ENCODE peak calls at places on chromosomes 6 and 20, in four cellular contexts. L, Q, X and A are unnamed samples.

GRCh38 chr6:125947581-125947980 is 9.0 kb upstream of the HINT3 start:
- DNase-seq in L (no peak), Q (no peak), X (no peak), A (no peak)

GRCh38 chr20:17619351-17620093 is 49.6 kb downstream of the DSTN start:
- DNase-seq in L (no peak), Q (no peak), X (no peak), A (no peak)

GRCh38 chr20:10986586-10986985 is 312.8 kb upstream of the JAG1 start:
- DNase-seq in L (no peak), Q (no peak), X (no peak), A (no peak)

GRCh38 chr20:8860011-8860495 is 208.8 kb upstream of the PLCB4 start:
- DNase-seq in L (no peak), Q (no peak), X (no peak), A (no peak)

GRCh38 chr6:101392561-101393230 is 812 bp upstream of the GRIK2 start:
- DNase-seq in L (no peak), Q (no peak), X (no peak), A (no peak)

GRCh38 chr20:61450549-61450948 is 198.5 kb downstream of the CDH4 start:
- DNase-seq in L (no peak), Q (no peak), X (no peak), A (no peak)

GRCh38 chr6:33187809-33188208 is 4.5 kb downstream of the COL11A2 start:
- DNase-seq in L (no peak), Q (no peak), X (no peak), A (no peak)

GRCh38 chr6:25962368-25963127 is at the start of gene TRIM38:
- DNase-seq in L (peak), Q (no peak), X (peak), A (no peak)

GRCh38 chr20:44616604-44616964 is 34.2 kb downstream of the PKIG start:
- DNase-seq in L (no peak), Q (no peak), X (no peak), A (no peak)

GRCh38 chr6:141562801-141563763 is 569.6 kb upstream of the GJE1 start:
- DNase-seq in L (peak), Q (no peak), X (peak), A (peak)

GRCh38 chr20:32516985-32517873 is 67.9 kb downstream of the NOL4L start:
- DNase-seq in L (no peak), Q (no peak), X (no peak), A (no peak)

GRCh38 chr6:139027620-139028182 is 844 bp upstream of the ABRACL start:
- DNase-seq in L (no peak), Q (no peak), X (peak), A (no peak)

GRCh38 chr6:4460595-4461475 is 315.4 kb upstream of the CDYL start:
- DNase-seq in L (no peak), Q (no peak), X (no peak), A (no peak)

GRCh38 chr20:34066476-34067090 is 45.5 kb downstream of the EIF2S2 start:
- DNase-seq in L (no peak), Q (no peak), X (no peak), A (no peak)

GRCh38 chr6:72365773-72366172 is 256.1 kb upstream of the KCNQ5 start:
- DNase-seq in L (no peak), Q (no peak), X (no peak), A (no peak)

GRCh38 chr20:1266167-1266973 is at the start of gene SNPH:
- DNase-seq in L (no peak), Q (peak), X (no peak), A (peak)

GRCh38 chr6:31871068-31871659 is 7.6 kb downstream of the SLC44A4 start:
- DNase-seq in L (no peak), Q (no peak), X (no peak), A (no peak)

GRCh38 chr20:61948586-61949362 is 116.9 kb downstream of the TAF4 start:
- DNase-seq in L (no peak), Q (no peak), X (no peak), A (no peak)

GRCh38 chr6:5271926-5272325 is 10.6 kb downstream of the FARS2 start:
- DNase-seq in L (no peak), Q (no peak), X (no peak), A (no peak)

GRCh38 chr20:52104546-52105044 is 87.0 kb downstream of the ZFP64 start:
- DNase-seq in L (no peak), Q (peak), X (no peak), A (peak)

GRCh38 chr6:142416179-142416578 is 114.4 kb downstream of the ADGRG6 start:
- DNase-seq in L (no peak), Q (no peak), X (no peak), A (no peak)

GRCh38 chr6:119241124-119241491 is 108.5 kb downstream of the MAN1A1 start:
- DNase-seq in L (peak), Q (no peak), X (peak), A (no peak)

GRCh38 chr20:370977-371754 is 9.4 kb upstream of the TRIB3 start:
- DNase-seq in L (peak), Q (no peak), X (no peak), A (no peak)

GRCh38 chr6:169168706-169169105 is 84.9 kb downstream of the THBS2 start:
- DNase-seq in L (no peak), Q (no peak), X (no peak), A (no peak)

GRCh38 chr20:47456952-47457724 is 44.5 kb upstream of the NCOA3 start:
- DNase-seq in L (no peak), Q (no peak), X (no peak), A (no peak)

GRCh38 chr6:126170875-126171489 is 168.9 kb upstream of the CENPW start:
- DNase-seq in L (peak), Q (no peak), X (peak), A (peak)

GRCh38 chr20:24382775-24383174 is 86.7 kb upstream of the SYNDIG1 start:
- DNase-seq in L (no peak), Q (no peak), X (no peak), A (no peak)

GRCh38 chr6:156886409-156886808 is 109.2 kb downstream of the ARID1B start:
- DNase-seq in L (no peak), Q (no peak), X (no peak), A (no peak)
- H3K9ac ChIP-seq in L (no peak), Q (no peak), X (no peak), A (no peak)

DNA sequence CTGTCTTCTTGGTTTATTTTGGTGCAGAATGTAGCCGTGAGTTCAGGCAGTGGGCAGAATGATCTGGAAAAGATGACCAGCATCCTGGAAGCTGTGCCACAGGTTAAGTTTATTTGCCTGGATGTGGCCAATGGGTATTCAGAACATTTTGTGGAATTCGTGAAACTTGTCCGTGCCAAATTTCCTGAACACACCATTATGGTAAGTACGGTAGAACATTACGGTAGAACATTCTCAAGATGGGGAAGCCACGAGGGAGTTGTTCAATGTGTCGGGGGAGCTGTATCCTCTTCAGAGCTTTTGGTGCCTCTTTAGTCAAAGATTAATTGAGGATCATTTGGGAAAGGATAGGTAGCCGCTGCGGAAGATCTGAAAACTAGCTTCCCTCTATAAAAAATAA is 16.1 kb downstream of the GMPR start:
- DNase-seq in L (no peak), Q (no peak), X (no peak), A (no peak)
- TF ChIP-seq ZNF274 in L (no peak), Q (no peak), X (no peak), A (no peak)

GRCh38 chr6:149160943-149161342 is 156.6 kb upstream of the TAB2 start:
- DNase-seq in L (peak), Q (no peak), X (no peak), A (no peak)

GRCh38 chr6:149166324-149166723 is 151.2 kb upstream of the TAB2 start:
- DNase-seq in L (no peak), Q (no peak), X (no peak), A (no peak)

GRCh38 chr6:149166747-149167146 is 150.8 kb upstream of the TAB2 start:
- DNase-seq in L (no peak), Q (no peak), X (no peak), A (no peak)

GRCh38 chr6:149162924-149163323 is 154.6 kb upstream of the TAB2 start:
- DNase-seq in L (no peak), Q (no peak), X (no peak), A (no peak)

GRCh38 chr6:149164199-149164745 is 153.2 kb upstream of the TAB2 start:
- DNase-seq in L (no peak), Q (no peak), X (no peak), A (no peak)
- TF ChIP-seq SUZ12 in L (no peak), Q (no peak), X (no peak), A (no peak)

DNA sequence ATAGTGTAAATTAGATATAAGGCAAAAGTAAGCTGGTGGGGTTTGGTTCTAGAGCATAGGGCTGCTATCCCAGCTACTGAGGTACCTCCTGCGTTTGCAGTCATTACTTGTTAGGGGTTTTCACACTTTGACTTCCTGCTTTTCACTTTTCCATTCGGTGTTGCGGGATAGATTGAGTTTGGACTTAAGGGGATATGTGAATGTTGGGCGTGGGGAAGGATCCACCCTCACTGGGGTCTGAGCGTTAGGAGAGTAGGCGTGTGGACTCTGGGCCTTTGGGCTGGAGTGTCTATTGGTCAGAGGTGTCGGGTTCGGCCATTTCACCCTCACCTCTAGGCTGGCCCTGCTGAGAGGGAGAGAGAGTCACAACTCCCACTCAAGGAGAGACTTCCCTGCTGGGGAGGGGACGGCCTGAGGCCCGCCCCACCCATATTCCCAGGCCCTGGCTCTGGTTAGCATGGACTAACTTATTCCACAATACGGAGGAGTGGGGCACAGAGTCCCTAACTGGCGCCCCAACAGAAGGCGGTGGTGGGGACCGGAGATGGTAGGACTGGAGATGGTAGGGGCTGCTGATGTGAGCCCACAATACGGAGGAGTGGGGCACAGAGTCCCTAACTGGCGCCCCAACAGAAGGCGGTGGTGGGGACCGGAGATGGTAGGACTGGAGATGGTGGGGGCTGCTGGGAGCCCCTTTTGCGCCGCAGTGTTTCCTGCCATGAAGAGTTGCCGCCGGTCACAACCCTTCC is 1.6 kb upstream of the PTPRA start:
- DNase-seq in L (peak), Q (no peak), X (no peak), A (no peak)
- H3K9ac ChIP-seq in L (peak), Q (no peak), X (peak), A (peak)

GRCh38 chr6:95286874-95287273 is 290.5 kb upstream of the MANEA start:
- DNase-seq in L (no peak), Q (no peak), X (no peak), A (no peak)
- TF ChIP-seq ZNF274 in L (no peak), Q (no peak), X (no peak), A (no peak)

GRCh38 chr6:144493035-144493910 is 208.1 kb downstream of the UTRN start:
- DNase-seq in L (no peak), Q (no peak), X (no peak), A (no peak)
- TF ChIP-seq SUZ12 in L (no peak), Q (no peak), X (no peak), A (no peak)

DNA sequence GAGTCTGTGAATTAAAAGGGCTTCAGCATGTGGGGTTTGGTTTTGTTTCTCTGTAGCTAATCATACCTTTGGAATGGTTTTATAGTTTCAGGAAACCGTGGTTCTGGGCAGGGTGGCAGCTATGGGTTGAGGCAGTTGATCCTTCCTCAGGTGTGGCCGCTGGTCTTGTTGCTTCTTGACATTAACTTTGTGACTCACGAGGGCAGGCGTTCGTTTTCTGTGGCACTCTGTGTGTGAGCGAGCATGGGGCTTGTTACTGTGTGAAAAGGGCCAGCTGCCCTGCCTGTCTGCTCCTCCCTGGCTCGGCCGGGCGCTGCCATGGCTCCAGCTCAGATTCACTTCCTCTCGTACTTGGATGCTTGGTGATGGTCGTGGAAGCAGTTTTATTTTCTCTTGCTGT is 16.2 kb downstream of the DNAJC5 start:
- DNase-seq in L (no peak), Q (no peak), X (no peak), A (no peak)
- H3K9ac ChIP-seq in L (no peak), Q (no peak), X (no peak), A (no peak)